ENCODE peak calls at places on chromosomes 7 and 10, in five cellular contexts. P, J, U, F and D are unnamed samples.

GRCh38 chr10:24209421-24209770 is 458 bp downstream of the KIAA1217 start:
- DNase-seq in P (peak), J (peak), U (no peak), F (peak), D (peak)

GRCh38 chr10:133169173-133169947 is 9.3 kb downstream of the KNDC1 start:
- DNase-seq in P (no peak), J (no peak), U (no peak), F (no peak), D (no peak)

GRCh38 chr10:93485690-93486089 is 3.6 kb upstream of the MYOF start:
- DNase-seq in P (no peak), J (peak), U (no peak), F (no peak), D (no peak)

GRCh38 chr10:58746470-58747185 is 234.0 kb downstream of the BICC1 start:
- DNase-seq in P (no peak), J (no peak), U (no peak), F (no peak), D (no peak)

GRCh38 chr10:110171032-110171431 is 36.4 kb upstream of the MXI1 start:
- DNase-seq in P (peak), J (no peak), U (no peak), F (no peak), D (no peak)

GRCh38 chr10:123576706-123577105 is 89.4 kb upstream of the GPR26 start:
- DNase-seq in P (no peak), J (no peak), U (no peak), F (no peak), D (no peak)

GRCh38 chr10:118522791-118523498 is 72.5 kb downstream of the PRLHR start:
- DNase-seq in P (peak), J (no peak), U (no peak), F (peak), D (peak)

GRCh38 chr10:123149568-123150228 is 1.8 kb downstream of the HMX2 start:
- DNase-seq in P (no peak), J (no peak), U (no peak), F (peak), D (no peak)

GRCh38 chr7:5429253-5429856 is 5.7 kb upstream of the TNRC18 start:
- DNase-seq in P (peak), J (no peak), U (no peak), F (peak), D (no peak)

GRCh38 chr10:37754538-37755323 is 102.7 kb downstream of the ZNF248 start:
- DNase-seq in P (peak), J (no peak), U (no peak), F (no peak), D (peak)